ENCODE peak calls at places on chromosome 15, in four cellular contexts. F is mesenchymal stem cell, B is IMR-90, N is neuronal stem cell. V is an unnamed sample.

GRCh38 chr15:90955911-90956310 is 1.2 kb downstream of the RCCD1 start:
- DNase-seq in B (no peak), F (no peak), N (no peak), V (no peak)

GRCh38 chr15:55649058-55649423 is 60.9 kb upstream of the PYGO1 start:
- DNase-seq in N (no peak), F (peak; percentile 77), B (peak; percentile 80), V (no peak)

GRCh38 chr15:74891469-74891868 is 1.6 kb downstream of the MPI start:
- DNase-seq in F (no peak), B (no peak), N (no peak), V (no peak)

GRCh38 chr15:84142888-84143337 is 92.7 kb upstream of the GOLGA6L4 start:
- DNase-seq in B (peak; percentile 70), N (peak; percentile 82), F (peak; percentile 87), V (peak; percentile 84)

GRCh38 chr15:54854667-54855066 is 342.1 kb downstream of the RSL24D1 start:
- DNase-seq in N (no peak), F (no peak), B (no peak), V (no peak)

GRCh38 chr15:43215961-43216360 is 4.9 kb downstream of the EPB42 start:
- DNase-seq in F (no peak), N (no peak), B (peak; percentile 54), V (no peak)

GRCh38 chr15:76185716-76186115 is 125.6 kb downstream of the ETFA start:
- DNase-seq in N (peak; percentile 33), F (peak; percentile 77), B (peak; percentile 75), V (peak; percentile 77)

GRCh38 chr15:30923429-30923828 is 19.7 kb downstream of the FAN1 start:
- DNase-seq in N (no peak), F (no peak), B (no peak), V (no peak)

GRCh38 chr15:27137127-27137526 is 166.1 kb downstream of the GABRG3 start:
- DNase-seq in N (no peak), B (no peak), F (no peak), V (no peak)

GRCh38 chr15:51866751-51867150 is 37.3 kb downstream of the TMOD3 start:
- DNase-seq in N (no peak), B (no peak), F (no peak), V (no peak)

GRCh38 chr15:40092416-40093223 is 16.1 kb downstream of the BMF start:
- DNase-seq in N (no peak), F (peak; percentile 96), B (peak; percentile 86), V (no peak)

GRCh38 chr15:66580643-66581042 is 14.8 kb upstream of the LCTL start:
- DNase-seq in B (peak; percentile 34), F (peak; percentile 36), N (no peak), V (no peak)

GRCh38 chr15:33540174-33540573 is 229.4 kb downstream of the RYR3 start:
- DNase-seq in N (no peak), F (no peak), B (no peak), V (no peak)

GRCh38 chr15:43934480-43934879 is 107.7 kb downstream of the WDR76 start:
- DNase-seq in B (peak; percentile 52), N (no peak), F (no peak), V (no peak)

GRCh38 chr15:98719169-98719515 is 70.8 kb downstream of the IGF1R start:
- DNase-seq in N (no peak), F (peak; percentile 21), B (no peak), V (no peak)
- H2BK5ac ChIP-seq in N (no peak overlapping the region), F (no peak overlapping the region), B (no peak overlapping the region), V (no peak overlapping the region)

GRCh38 chr15:100923076-100923475 is 3.9 kb downstream of the LRRK1 start:
- DNase-seq in N (no peak), F (no peak), B (no peak), V (no peak)
- H3K9ac ChIP-seq in N (no peak overlapping the region), F (no peak overlapping the region), B (no peak overlapping the region), V (no peak overlapping the region)

DNA sequence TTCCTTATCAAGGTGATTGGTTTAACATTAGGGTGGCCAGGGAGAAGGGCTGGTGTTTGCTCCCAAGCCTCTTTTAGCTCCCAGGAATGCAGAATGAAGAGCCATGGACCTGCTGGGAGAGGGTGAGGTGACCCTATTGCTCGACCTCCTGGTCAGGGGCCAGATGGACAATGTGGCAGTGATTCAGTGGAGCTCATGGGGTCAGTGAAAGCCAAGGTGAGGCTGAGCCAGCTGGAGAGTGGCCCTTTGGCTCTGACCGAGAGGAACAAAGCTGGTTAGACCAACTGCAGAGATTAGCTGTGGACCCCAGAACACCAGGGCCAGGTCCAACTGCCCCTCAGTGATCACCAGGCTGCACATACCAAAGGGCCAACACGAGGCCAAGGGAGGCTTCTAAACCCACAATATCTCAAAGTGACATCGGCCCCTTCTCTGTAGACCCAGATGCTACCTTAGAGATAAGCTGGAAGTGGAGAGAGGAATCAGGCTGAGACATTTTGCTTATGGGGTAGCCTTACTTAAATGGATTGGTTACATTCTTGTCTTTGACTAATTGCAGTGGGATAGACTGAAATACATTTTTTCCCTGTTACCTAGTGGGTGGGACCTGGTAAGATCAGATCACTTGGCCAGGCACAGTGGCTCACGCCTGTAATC is 15.8 kb upstream of the BTBD1 start:
- DNase-seq in B (no peak), F (no peak), N (no peak), V (no peak)
- H2BK5ac ChIP-seq in B (no peak overlapping the region), F (no peak overlapping the region), N (peak overlapping the region; percentile 82), V (no peak overlapping the region)

GRCh38 chr15:62758126-62758951 is 284.2 kb upstream of the TPM1 start:
- DNase-seq in B (peak; percentile 90), F (peak; percentile 51), N (peak; percentile 44), V (no peak)
- H3K9ac ChIP-seq in B (no peak overlapping the region), F (peak overlapping the region; percentile 85), N (no peak overlapping the region), V (no peak overlapping the region)

GRCh38 chr15:85763557-85764303 is 31.0 kb downstream of the KLHL25 start:
- DNase-seq in B (no peak), N (no peak), F (no peak), V (no peak)
- H2BK5ac ChIP-seq in B (no peak overlapping the region), N (peak overlapping the region; percentile 97), F (no peak overlapping the region), V (no peak overlapping the region)